ENCODE peak calls at places on chromosome 4, in four cellular contexts. O is NCI-H460, I is hippocampal formation, D is T-helper 2 cell. B is an unnamed sample.
A peak's percentile ranks its signal among the peaks of the same experiment; 100 is the strongest.

GRCh38 chr4:10253765-10254164 is 137.2 kb upstream of the WDR1 start:
- DNase-seq in O (no peak), I (no peak), D (no peak), B (no peak)

GRCh38 chr4:177410566-177410965 is 31.7 kb downstream of the AGA start:
- DNase-seq in O (no peak), I (no peak), D (no peak), B (no peak)

GRCh38 chr4:138663883-138664282 is 351.7 kb upstream of the NOCT start:
- DNase-seq in O (no peak), I (no peak), D (no peak), B (no peak)

GRCh38 chr4:52250124-52250523 is 199.0 kb downstream of the SPATA18 start:
- DNase-seq in O (no peak), I (no peak), D (no peak), B (no peak)

GRCh38 chr4:39936565-39937418 is 40.9 kb downstream of the PDS5A start:
- DNase-seq in O (no peak), I (no peak), D (no peak), B (no peak)

GRCh38 chr4:99763635-99764101 is 53.0 kb upstream of the DAPP1 start:
- DNase-seq in O (peak; percentile 78), I (peak; percentile 10), D (no peak), B (peak; percentile 84)

GRCh38 chr4:16516796-16517413 is 290.6 kb upstream of the TAPT1 start:
- DNase-seq in O (no peak), I (peak; percentile 78), D (no peak), B (peak; percentile 93)

GRCh38 chr4:145808021-145808650 is 128.2 kb downstream of the C4orf51 start:
- DNase-seq in O (peak; percentile 45), I (no peak), D (peak; percentile 14), B (no peak)

GRCh38 chr4:99207911-99208718 is 10.9 kb downstream of the ADH6 start:
- DNase-seq in O (no peak), I (no peak), D (no peak), B (no peak)

GRCh38 chr4:166012129-166013078 is 139.4 kb downstream of the TLL1 start:
- DNase-seq in O (no peak), I (no peak), D (no peak), B (no peak)

GRCh38 chr4:26214994-26215393 is 105.8 kb upstream of the RBPJ start:
- DNase-seq in O (no peak), I (no peak), D (no peak), B (no peak)

GRCh38 chr4:125736057-125736456 is 421.3 kb downstream of the FAT4 start:
- DNase-seq in O (peak; percentile 77), I (no peak), D (no peak), B (no peak)

GRCh38 chr4:36997727-36998126 is 246.8 kb upstream of the NWD2 start:
- DNase-seq in O (no peak), I (no peak), D (no peak), B (no peak)

GRCh38 chr4:4778491-4779003 is 80.9 kb upstream of the MSX1 start:
- DNase-seq in O (no peak), I (no peak), D (no peak), B (no peak)

GRCh38 chr4:18192901-18193300 is 171.3 kb upstream of the LCORL start:
- DNase-seq in O (no peak), I (no peak), D (no peak), B (no peak)

GRCh38 chr4:84490663-84491062 is 8.4 kb downstream of the NKX6-1 start:
- DNase-seq in O (no peak), I (no peak), D (no peak), B (no peak)